ENCODE peak calls at places on chromosomes 1 and 21, in four cellular contexts. One of them, this sample, is unnamed.

GRCh38 chr21:39377444-39378050 is 28.7 kb upstream of the HMGN1 start:
- DNase-seq in ovary: no peak
- DNase-seq in IMR-90: no peak
- DNase-seq in left ventricle myocardium inferior: no peak
- DNase-seq in this sample: no peak

GRCh38 chr1:145782166-145783099 is 41.5 kb downstream of the RNF115 start:
- DNase-seq in ovary: no peak
- DNase-seq in IMR-90: peak; percentile 96
- DNase-seq in left ventricle myocardium inferior: no peak
- DNase-seq in this sample: no peak

GRCh38 chr1:59972216-59972924 is 45.8 kb upstream of the CYP2J2 start:
- DNase-seq in ovary: no peak
- DNase-seq in IMR-90: peak; percentile 8
- DNase-seq in left ventricle myocardium inferior: no peak
- DNase-seq in this sample: no peak

GRCh38 chr1:112524251-112524650 is 15.5 kb downstream of the WNT2B start:
- DNase-seq in ovary: peak; percentile 71
- DNase-seq in IMR-90: no peak
- DNase-seq in left ventricle myocardium inferior: peak; percentile 37
- DNase-seq in this sample: peak; percentile 43

GRCh38 chr1:208183977-208184901 is 59.9 kb downstream of the PLXNA2 start:
- DNase-seq in ovary: no peak
- DNase-seq in IMR-90: peak; percentile 40
- DNase-seq in left ventricle myocardium inferior: no peak
- DNase-seq in this sample: no peak

GRCh38 chr1:9145021-9145668 is 16.2 kb upstream of the GPR157 start:
- DNase-seq in ovary: peak; percentile 48
- DNase-seq in IMR-90: peak; percentile 81
- DNase-seq in left ventricle myocardium inferior: no peak
- DNase-seq in this sample: no peak

GRCh38 chr1:116147972-116148371 is 36.8 kb downstream of the MAB21L3 start:
- DNase-seq in ovary: no peak
- DNase-seq in IMR-90: no peak
- DNase-seq in left ventricle myocardium inferior: no peak
- DNase-seq in this sample: no peak

GRCh38 chr21:35508389-35508888 is 459.3 kb upstream of the RUNX1 start:
- DNase-seq in ovary: no peak
- DNase-seq in IMR-90: peak; percentile 65
- DNase-seq in left ventricle myocardium inferior: peak; percentile 60
- DNase-seq in this sample: peak; percentile 49

GRCh38 chr1:16631248-16632043 is 18.1 kb upstream of the NBPF1 start:
- DNase-seq in ovary: peak; percentile 35
- DNase-seq in IMR-90: no peak
- DNase-seq in left ventricle myocardium inferior: peak; percentile 18
- DNase-seq in this sample: no peak

GRCh38 chr1:37150986-37151385 is 116.7 kb upstream of the GRIK3 start:
- DNase-seq in ovary: no peak
- DNase-seq in IMR-90: no peak
- DNase-seq in left ventricle myocardium inferior: no peak
- DNase-seq in this sample: no peak

GRCh38 chr1:67138813-67139539 is 4.2 kb upstream of the C1orf141 start:
- DNase-seq in ovary: no peak
- DNase-seq in IMR-90: no peak
- DNase-seq in left ventricle myocardium inferior: no peak
- DNase-seq in this sample: peak; percentile 30

GRCh38 chr1:160004001-160004400 is 27.8 kb downstream of the PIGM start:
- DNase-seq in ovary: no peak
- DNase-seq in IMR-90: no peak
- DNase-seq in left ventricle myocardium inferior: no peak
- DNase-seq in this sample: no peak

GRCh38 chr1:223411309-223411708 is 18.1 kb downstream of the CCDC185 start:
- DNase-seq in ovary: no peak
- DNase-seq in IMR-90: peak; percentile 88
- DNase-seq in left ventricle myocardium inferior: no peak
- DNase-seq in this sample: no peak

GRCh38 chr1:110455151-110455550 is 4.2 kb downstream of the PROK1 start:
- DNase-seq in ovary: no peak
- DNase-seq in IMR-90: no peak
- DNase-seq in left ventricle myocardium inferior: no peak
- DNase-seq in this sample: peak; percentile 35

GRCh38 chr1:95547000-95547399 is 313.0 kb downstream of the RWDD3 start:
- DNase-seq in ovary: no peak
- DNase-seq in IMR-90: no peak
- DNase-seq in left ventricle myocardium inferior: no peak
- DNase-seq in this sample: no peak

GRCh38 chr21:42039911-42040351 is 29.8 kb upstream of the ZBTB21 start:
- DNase-seq in ovary: peak; percentile 53
- DNase-seq in IMR-90: peak; percentile 96
- DNase-seq in left ventricle myocardium inferior: peak; percentile 47
- DNase-seq in this sample: no peak

GRCh38 chr1:9843576-9843945 is 19.8 kb upstream of the CLSTN1 start:
- DNase-seq in ovary: no peak
- DNase-seq in IMR-90: no peak
- DNase-seq in left ventricle myocardium inferior: no peak
- DNase-seq in this sample: no peak

GRCh38 chr1:224696891-224697765 is 81.0 kb downstream of the CNIH3 start:
- DNase-seq in ovary: no peak
- DNase-seq in IMR-90: peak; percentile 81
- DNase-seq in left ventricle myocardium inferior: no peak
- DNase-seq in this sample: no peak

GRCh38 chr1:199310701-199311100 is 671.9 kb downstream of the PTPRC start:
- DNase-seq in ovary: no peak
- DNase-seq in IMR-90: no peak
- DNase-seq in left ventricle myocardium inferior: no peak
- DNase-seq in this sample: no peak

GRCh38 chr1:26826261-26827201 is at the start of gene ZDHHC18:
- DNase-seq in ovary: peak; percentile 81
- DNase-seq in IMR-90: peak; percentile 33
- DNase-seq in left ventricle myocardium inferior: peak; percentile 73
- DNase-seq in this sample: peak; percentile 57

GRCh38 chr1:216531308-216532239 is 108.3 kb upstream of the USH2A start:
- DNase-seq in ovary: peak; percentile 11
- DNase-seq in IMR-90: peak; percentile 41
- DNase-seq in left ventricle myocardium inferior: no peak
- DNase-seq in this sample: peak; percentile 21

GRCh38 chr1:116764906-116765862 is 11.0 kb downstream of the CD2 start:
- DNase-seq in ovary: no peak
- DNase-seq in IMR-90: no peak
- DNase-seq in left ventricle myocardium inferior: no peak
- DNase-seq in this sample: no peak

GRCh38 chr1:230465701-230466100 is 39.6 kb upstream of the PGBD5 start:
- DNase-seq in ovary: no peak
- DNase-seq in IMR-90: no peak
- DNase-seq in left ventricle myocardium inferior: no peak
- DNase-seq in this sample: no peak

GRCh38 chr1:116360435-116361173 is 12.4 kb upstream of the ATP1A1 start:
- DNase-seq in ovary: no peak
- DNase-seq in IMR-90: peak; percentile 17
- DNase-seq in left ventricle myocardium inferior: no peak
- DNase-seq in this sample: no peak

GRCh38 chr1:46802901-46803574 is 4.2 kb downstream of the CYP4B1 start:
- DNase-seq in ovary: no peak
- DNase-seq in IMR-90: no peak
- DNase-seq in left ventricle myocardium inferior: no peak
- DNase-seq in this sample: no peak

GRCh38 chr1:7042322-7043231 is 257.3 kb downstream of the CAMTA1 start:
- DNase-seq in ovary: no peak
- DNase-seq in IMR-90: peak; percentile 57
- DNase-seq in left ventricle myocardium inferior: no peak
- DNase-seq in this sample: peak; percentile 46

GRCh38 chr1:89767618-89768017 is 53.2 kb upstream of the LRRC8D start:
- DNase-seq in ovary: no peak
- DNase-seq in IMR-90: no peak
- DNase-seq in left ventricle myocardium inferior: no peak
- DNase-seq in this sample: no peak

GRCh38 chr1:43982798-43983197 is 3.8 kb downstream of the B4GALT2 start:
- DNase-seq in ovary: no peak
- DNase-seq in IMR-90: no peak
- DNase-seq in left ventricle myocardium inferior: no peak
- DNase-seq in this sample: no peak

GRCh38 chr1:115182012-115182715 is 92.9 kb upstream of the TSPAN2 start:
- DNase-seq in ovary: no peak
- DNase-seq in IMR-90: no peak
- DNase-seq in left ventricle myocardium inferior: no peak
- DNase-seq in this sample: no peak

GRCh38 chr1:32715901-32716311 is 13.3 kb upstream of the SYNC start:
- DNase-seq in ovary: no peak
- DNase-seq in IMR-90: no peak
- DNase-seq in left ventricle myocardium inferior: no peak
- DNase-seq in this sample: no peak

GRCh38 chr1:23376890-23377811 is 7.5 kb upstream of the ZNF436 start:
- DNase-seq in ovary: peak; percentile 56
- DNase-seq in IMR-90: peak; percentile 90
- DNase-seq in left ventricle myocardium inferior: peak; percentile 54
- DNase-seq in this sample: peak; percentile 50

GRCh38 chr1:236292425-236292824 is 10.7 kb upstream of the ERO1B start:
- DNase-seq in ovary: no peak
- DNase-seq in IMR-90: no peak
- DNase-seq in left ventricle myocardium inferior: no peak
- DNase-seq in this sample: no peak
- H3K4me1 ChIP-seq in ovary: no peaks in the 10 kb centered on the region
- H3K4me1 ChIP-seq in IMR-90: no peaks in the 10 kb centered on the region
- H3K4me1 ChIP-seq in left ventricle myocardium inferior: peaks cover 4% of the 10 kb centered on the region
- H3K4me1 ChIP-seq in this sample: no peaks in the 10 kb centered on the region

GRCh38 chr1:84143796-84144565 is at the start of gene PRKACB:
- DNase-seq in ovary: no peak
- DNase-seq in IMR-90: peak; percentile 62
- DNase-seq in left ventricle myocardium inferior: no peak
- DNase-seq in this sample: no peak
- H3K27ac ChIP-seq in ovary: no peak within 1 kb of the TSS
- H3K27ac ChIP-seq in IMR-90: no peak within 1 kb of the TSS
- H3K27ac ChIP-seq in left ventricle myocardium inferior: peak within 1 kb of the TSS; percentile 8
- H3K27ac ChIP-seq in this sample: peak within 1 kb of the TSS; percentile 23

GRCh38 chr1:15189692-15190321 is 36.3 kb downstream of the TMEM51 start:
- DNase-seq in ovary: no peak
- DNase-seq in IMR-90: no peak
- DNase-seq in left ventricle myocardium inferior: no peak
- DNase-seq in this sample: no peak

GRCh38 chr1:15192916-15193550 is 39.5 kb downstream of the TMEM51 start:
- DNase-seq in ovary: no peak
- DNase-seq in IMR-90: no peak
- DNase-seq in left ventricle myocardium inferior: no peak
- DNase-seq in this sample: no peak

GRCh38 chr1:15188145-15188544 is 34.6 kb downstream of the TMEM51 start:
- DNase-seq in ovary: no peak
- DNase-seq in IMR-90: no peak
- DNase-seq in left ventricle myocardium inferior: no peak
- DNase-seq in this sample: no peak

GRCh38 chr1:15188678-15189077 is 35.1 kb downstream of the TMEM51 start:
- DNase-seq in ovary: no peak
- DNase-seq in IMR-90: peak; percentile 61
- DNase-seq in left ventricle myocardium inferior: no peak
- DNase-seq in this sample: no peak

DNA sequence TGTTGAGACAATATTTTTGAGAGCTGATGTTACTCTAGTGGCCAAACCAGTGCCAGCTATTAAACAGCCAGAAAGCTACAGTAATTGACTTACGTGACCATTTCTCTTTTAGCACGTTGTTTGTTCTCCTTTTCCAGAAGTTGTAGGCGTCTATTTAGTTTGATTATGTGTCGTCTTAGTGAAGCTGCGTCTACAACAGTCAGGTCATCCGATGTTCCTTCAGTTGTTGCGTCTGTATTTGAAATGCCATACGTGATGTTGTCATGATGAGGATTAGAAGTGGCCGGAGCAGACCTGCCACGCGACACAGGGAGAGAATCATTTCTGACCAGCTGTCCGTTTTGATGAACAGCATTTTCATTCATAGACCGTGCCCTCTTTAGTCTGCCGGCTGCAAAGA is 38.2 kb downstream of the TMEM51 start:
- DNase-seq in ovary: no peak
- DNase-seq in IMR-90: no peak
- DNase-seq in left ventricle myocardium inferior: no peak
- DNase-seq in this sample: no peak
- H3K4me1 ChIP-seq in ovary: peaks cover 22% of the 10 kb centered on the region
- H3K4me1 ChIP-seq in IMR-90: peaks cover 29% of the 10 kb centered on the region
- H3K4me1 ChIP-seq in left ventricle myocardium inferior: peaks cover 28% of the 10 kb centered on the region
- H3K4me1 ChIP-seq in this sample: peaks cover 11% of the 10 kb centered on the region

DNA sequence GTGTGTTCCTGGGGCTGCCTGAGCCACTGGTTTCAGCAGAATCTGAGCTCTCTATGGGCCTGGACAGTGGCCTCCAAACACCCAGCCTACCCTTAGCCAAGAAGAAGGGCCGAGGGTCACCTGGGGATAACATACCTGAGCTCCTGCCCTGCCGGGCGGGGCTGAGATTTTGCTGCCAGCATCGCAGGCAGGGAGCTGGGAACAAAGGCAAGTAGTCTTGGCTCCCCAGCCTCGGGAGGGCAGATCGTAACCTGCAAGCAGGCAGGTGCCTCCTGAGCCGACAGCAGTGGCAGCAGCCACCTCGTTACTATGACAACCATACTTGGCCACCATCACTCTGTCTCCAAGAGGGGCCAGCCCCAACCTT is 54.7 kb downstream of the TOMM20 start:
- DNase-seq in ovary: no peak
- DNase-seq in IMR-90: no peak
- DNase-seq in left ventricle myocardium inferior: no peak
- DNase-seq in this sample: no peak
- H3K27ac ChIP-seq in ovary: peak overlapping the region; percentile 0
- H3K27ac ChIP-seq in IMR-90: peak overlapping the region; percentile 65
- H3K27ac ChIP-seq in left ventricle myocardium inferior: peak overlapping the region; percentile 94
- H3K27ac ChIP-seq in this sample: no peak overlapping the region

DNA sequence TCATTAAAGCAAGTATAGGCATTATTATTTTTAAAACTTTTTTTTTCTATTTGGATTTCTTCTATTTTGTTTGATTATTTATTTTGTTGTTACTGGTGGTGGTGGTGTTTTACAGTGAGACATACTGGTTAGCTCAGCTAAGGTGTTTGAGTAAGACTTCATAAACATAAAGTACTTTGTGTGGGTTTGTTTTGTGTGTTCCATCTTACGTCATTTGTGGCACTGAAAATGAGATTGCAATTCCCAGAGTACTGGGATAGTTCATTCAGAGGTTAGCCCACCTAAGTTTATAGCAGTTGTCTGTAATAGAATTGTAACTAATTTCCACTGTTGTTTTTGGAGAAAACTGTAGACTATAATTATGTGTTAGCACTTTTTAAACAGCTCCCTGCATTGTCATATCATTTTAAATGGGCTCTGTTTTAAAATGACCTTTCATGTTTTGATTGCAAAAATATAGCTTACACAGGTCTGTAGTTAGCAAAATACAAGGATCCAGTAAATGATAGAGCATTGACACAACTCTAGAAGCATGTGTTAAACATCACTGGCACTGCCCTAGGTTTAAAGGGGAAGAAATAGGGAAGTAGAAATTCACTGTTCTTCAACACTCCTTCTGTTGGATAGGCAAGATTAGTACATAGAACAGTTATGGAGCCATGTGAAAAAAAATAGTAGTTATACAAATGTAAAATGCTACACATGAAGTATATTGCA is 171.7 kb downstream of the NFIA start:
- DNase-seq in ovary: no peak
- DNase-seq in IMR-90: no peak
- DNase-seq in left ventricle myocardium inferior: no peak
- DNase-seq in this sample: no peak
- H3K4me1 ChIP-seq in ovary: peaks cover 17% of the 10 kb centered on the region
- H3K4me1 ChIP-seq in IMR-90: peaks cover 2% of the 10 kb centered on the region
- H3K4me1 ChIP-seq in left ventricle myocardium inferior: peaks cover 91% of the 10 kb centered on the region
- H3K4me1 ChIP-seq in this sample: no peaks in the 10 kb centered on the region

GRCh38 chr1:118985611-118986290 is 2.4 kb downstream of the TBX15 start:
- DNase-seq in ovary: no peak
- DNase-seq in IMR-90: no peak
- DNase-seq in left ventricle myocardium inferior: no peak
- DNase-seq in this sample: no peak
- H3K27ac ChIP-seq in ovary: no peak overlapping the region
- H3K27ac ChIP-seq in IMR-90: no peak overlapping the region
- H3K27ac ChIP-seq in left ventricle myocardium inferior: no peak overlapping the region
- H3K27ac ChIP-seq in this sample: no peak overlapping the region

GRCh38 chr1:153793973-153794615 is 18.9 kb downstream of the SLC27A3 start:
- DNase-seq in ovary: no peak
- DNase-seq in IMR-90: no peak
- DNase-seq in left ventricle myocardium inferior: no peak
- DNase-seq in this sample: no peak
- H3K4me1 ChIP-seq in ovary: no peaks in the 10 kb centered on the region
- H3K4me1 ChIP-seq in IMR-90: peaks cover 11% of the 10 kb centered on the region
- H3K4me1 ChIP-seq in left ventricle myocardium inferior: peaks cover 23% of the 10 kb centered on the region
- H3K4me1 ChIP-seq in this sample: peaks cover 12% of the 10 kb centered on the region

This sample was measured in testis.